ENCODE peak calls at places on chromosomes 6 and 20, in six cellular contexts. M is spleen, Z is ovary, P is K562, A is lower leg skin, C is H54. N is an unnamed sample.

GRCh38 chr6:164068533-164068932 is 654.0 kb downstream of the QKI start:
- DNase-seq in P (no peak), A (no peak), Z (no peak), C (no peak), M (no peak), N (no peak)

GRCh38 chr20:46914789-46915359 is 20.2 kb downstream of the EYA2 start:
- DNase-seq in P (no peak), M (no peak), A (no peak), C (no peak), Z (no peak), N (no peak)

GRCh38 chr6:11525468-11526155 is 11.9 kb upstream of the TMEM170B start:
- DNase-seq in M (no peak), A (peak), C (no peak), P (no peak), Z (no peak), N (no peak)

GRCh38 chr6:119986934-119987549 is 637.5 kb upstream of the MAN1A1 start:
- DNase-seq in Z (no peak), A (no peak), P (no peak), M (peak), C (no peak), N (no peak)

GRCh38 chr6:139855741-139856206 is 481.3 kb upstream of the CITED2 start:
- DNase-seq in P (no peak), Z (no peak), C (no peak), A (no peak), M (no peak), N (no peak)

GRCh38 chr20:23117738-23118137 is 31.6 kb upstream of the CD93 start:
- DNase-seq in A (no peak), Z (no peak), M (peak), P (no peak), C (no peak), N (no peak)

GRCh38 chr20:3970016-3970415 is 45.3 kb downstream of the RNF24 start:
- DNase-seq in M (no peak), P (peak), Z (no peak), A (no peak), C (no peak), N (no peak)

GRCh38 chr6:25248100-25248499 is 31.1 kb upstream of the CARMIL1 start:
- DNase-seq in P (no peak), C (peak), A (no peak), Z (no peak), M (no peak), N (no peak)

GRCh38 chr20:49521356-49521755 is 38.9 kb upstream of the KCNB1 start:
- DNase-seq in A (no peak), M (no peak), P (no peak), Z (no peak), C (no peak), N (no peak)

GRCh38 chr6:52504778-52505127 is 72.1 kb downstream of the TRAM2 start:
- DNase-seq in M (no peak), A (no peak), P (no peak), Z (no peak), C (no peak), N (peak)

GRCh38 chr20:341682-342081 is 5.2 kb upstream of the NRSN2 start:
- DNase-seq in C (no peak), P (peak), Z (no peak), A (no peak), M (no peak), N (peak)

GRCh38 chr6:21459646-21460045 is 133.9 kb upstream of the SOX4 start:
- DNase-seq in P (no peak), Z (no peak), M (no peak), A (no peak), C (no peak), N (no peak)

GRCh38 chr6:137878810-137879285 is 11.8 kb downstream of the TNFAIP3 start:
- DNase-seq in A (no peak), M (peak), Z (no peak), C (no peak), P (no peak), N (no peak)

GRCh38 chr6:50141100-50141499 is 91.4 kb upstream of the DEFB112 start:
- DNase-seq in Z (no peak), A (no peak), C (no peak), M (no peak), P (no peak), N (no peak)

GRCh38 chr6:166411721-166412151 is 29.0 kb upstream of the MPC1 start:
- DNase-seq in Z (no peak), C (no peak), P (no peak), A (no peak), M (no peak), N (no peak)

GRCh38 chr20:62009322-62009721 is 56.4 kb downstream of the TAF4 start:
- DNase-seq in A (no peak), Z (no peak), M (no peak), C (no peak), P (no peak), N (no peak)

GRCh38 chr6:33213166-33213988 is 5.1 kb downstream of the RING1 start:
- DNase-seq in C (no peak), P (no peak), A (no peak), M (peak), Z (no peak), N (no peak)

GRCh38 chr20:11891081-11891826 is 26.4 kb upstream of the BTBD3 start:
- DNase-seq in A (no peak), Z (peak), C (peak), M (peak), P (peak), N (peak)

GRCh38 chr6:10163159-10163962 is 251.5 kb downstream of the TFAP2A start:
- DNase-seq in A (peak), Z (no peak), C (no peak), M (no peak), P (no peak), N (no peak)

GRCh38 chr20:63620991-63621390 is 5.9 kb downstream of the GMEB2 start:
- DNase-seq in A (no peak), M (peak), Z (no peak), C (no peak), P (no peak), N (no peak)

GRCh38 chr20:63344616-63345327 is 16.4 kb downstream of the CHRNA4 start:
- DNase-seq in Z (no peak), P (no peak), M (peak), A (no peak), C (no peak), N (no peak)

GRCh38 chr6:4510906-4511625 is 265.1 kb upstream of the CDYL start:
- DNase-seq in A (no peak), M (no peak), Z (no peak), P (no peak), C (no peak), N (no peak)

GRCh38 chr6:116210750-116211425 is 43.0 kb downstream of the TSPYL4 start:
- DNase-seq in P (no peak), A (peak), M (no peak), Z (no peak), C (no peak), N (no peak)

GRCh38 chr20:43040427-43040826 is 149.3 kb downstream of the PTPRT start:
- DNase-seq in A (no peak), M (no peak), Z (no peak), P (peak), C (peak), N (peak)

GRCh38 chr6:111804627-111805235 is 68.5 kb downstream of the FYN start:
- DNase-seq in A (no peak), M (no peak), C (no peak), P (peak), Z (no peak), N (peak)

GRCh38 chr20:48626226-48626937 is 201.4 kb downstream of the PREX1 start:
- DNase-seq in M (peak), P (no peak), C (no peak), Z (no peak), A (no peak), N (no peak)

GRCh38 chr6:99011151-99011550 is 63.4 kb upstream of the FBXL4 start:
- DNase-seq in A (no peak), C (no peak), Z (no peak), M (no peak), P (no peak), N (no peak)

GRCh38 chr20:62342910-62343309 is 24.2 kb downstream of the LAMA5 start:
- DNase-seq in A (no peak), M (no peak), Z (no peak), P (no peak), C (no peak), N (no peak)

GRCh38 chr6:168799067-168799466 is 358.1 kb downstream of the SMOC2 start:
- DNase-seq in A (no peak), C (no peak), M (no peak), Z (no peak), P (no peak), N (no peak)

GRCh38 chr6:15365273-15365687 is 119.4 kb downstream of the JARID2 start:
- DNase-seq in Z (peak), M (peak), C (no peak), P (peak), A (peak), N (peak)

GRCh38 chr6:134029495-134030455 is 22.6 kb downstream of the SLC2A12 start:
- DNase-seq in A (no peak), Z (no peak), C (no peak), P (peak), M (no peak), N (peak)

GRCh38 chr6:14354919-14355572 is 237.5 kb downstream of the CD83 start:
- DNase-seq in M (no peak), A (peak), P (no peak), C (peak), Z (peak), N (no peak)

GRCh38 chr6:73418081-73418741 is 23.6 kb downstream of the DDX43 start:
- DNase-seq in M (no peak), A (no peak), C (no peak), Z (no peak), P (no peak), N (peak)

GRCh38 chr6:41071501-41071922 is 644 bp downstream of the OARD1 start:
- DNase-seq in C (no peak), P (no peak), Z (no peak), M (peak), A (no peak), N (no peak)
- TF ChIP-seq POLR2A in C (peak), P (no peak), Z (no peak), M (peak), A (peak), N (no peak)

GRCh38 chr6:29593199-29593598 is 8.3 kb downstream of the OR2H2 start:
- DNase-seq in P (no peak), A (no peak), C (no peak), M (no peak), Z (no peak), N (no peak)

GRCh38 chr6:29598348-29598747 is 13.4 kb downstream of the OR2H2 start:
- DNase-seq in Z (no peak), M (no peak), A (no peak), C (no peak), P (no peak), N (no peak)

GRCh38 chr6:29597184-29597583 is 12.3 kb downstream of the OR2H2 start:
- DNase-seq in A (no peak), C (no peak), Z (no peak), P (no peak), M (no peak), N (no peak)

GRCh38 chr6:29591677-29592076 is 6.8 kb downstream of the OR2H2 start:
- DNase-seq in C (no peak), M (no peak), Z (no peak), A (no peak), P (no peak), N (no peak)

DNA sequence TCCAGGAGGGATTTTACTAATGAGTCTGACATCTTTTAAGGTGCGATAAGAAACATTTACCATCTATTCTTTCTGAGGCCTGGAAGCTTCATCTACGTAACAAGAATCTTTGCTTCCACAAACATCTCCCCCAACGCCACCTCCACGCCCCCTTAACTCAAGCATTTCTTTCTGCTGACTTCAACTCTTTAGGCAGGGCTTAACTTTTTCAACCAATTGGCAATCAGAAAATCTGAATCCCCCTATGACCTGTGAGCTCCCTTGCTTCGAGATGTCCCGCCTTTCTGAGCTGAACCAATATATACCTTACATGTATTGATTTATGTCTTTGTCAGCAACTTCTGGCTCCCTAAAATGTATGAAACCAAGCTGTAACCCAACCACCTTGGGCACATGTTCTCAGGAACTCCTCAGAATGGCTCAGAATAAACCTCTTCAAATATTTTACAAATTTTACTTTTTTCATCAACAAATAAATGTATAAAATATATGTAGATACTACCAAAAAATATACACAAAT is 11.5 kb downstream of the OR2H2 start:
- DNase-seq in Z (no peak), A (no peak), P (no peak), M (no peak), C (no peak), N (no peak)
- TF ChIP-seq POLR2A in Z (no peak), A (no peak), P (no peak), M (no peak), C (no peak), N (no peak)

DNA sequence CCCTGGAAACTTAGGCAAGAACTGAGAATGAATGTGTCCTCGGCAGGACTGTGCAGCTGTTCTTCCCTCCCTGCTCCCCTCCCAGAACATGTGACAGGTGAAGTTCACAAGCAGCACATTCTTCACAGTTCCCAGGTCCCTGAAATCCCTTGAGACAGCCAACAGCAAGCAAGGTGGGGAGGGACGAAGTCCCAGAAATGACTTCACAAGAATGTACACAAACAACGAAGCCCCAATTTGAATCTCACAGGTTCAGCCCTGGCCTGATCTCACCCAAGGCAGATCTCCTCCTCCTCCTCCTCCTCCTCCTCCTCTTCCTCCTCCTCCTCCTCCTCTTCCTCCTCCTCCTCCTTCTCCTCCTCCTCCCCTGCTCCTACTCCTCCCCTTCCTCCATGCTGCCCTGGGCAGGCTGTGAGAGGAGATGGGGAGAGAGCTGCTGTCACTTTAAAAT is 32.4 kb downstream of the WRNIP1 start:
- DNase-seq in M (no peak), P (no peak), A (no peak), Z (no peak), C (no peak), N (no peak)
- TF ChIP-seq POLR2A in M (no peak), P (no peak), A (no peak), Z (no peak), C (no peak), N (no peak)

DNA sequence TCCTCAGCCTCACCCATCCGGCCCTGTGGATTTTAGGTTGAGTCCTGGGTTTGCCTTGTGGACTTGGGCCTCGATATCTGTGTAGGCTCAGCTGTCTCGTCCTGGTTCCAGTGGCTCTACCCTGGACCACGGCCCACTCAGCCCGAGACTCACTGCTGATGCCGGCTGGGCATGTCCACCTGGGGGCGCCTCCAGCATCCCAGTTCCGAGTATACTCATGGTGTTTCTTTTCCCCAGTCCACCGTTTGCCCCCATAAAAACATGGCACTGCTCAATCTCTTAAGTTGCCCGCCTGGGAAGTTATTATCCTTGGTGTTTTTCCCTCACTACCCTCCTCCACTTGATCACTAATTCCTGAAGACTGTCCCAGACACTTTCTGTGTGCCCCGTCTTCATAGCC is 99.1 kb downstream of the ARID1B start:
- DNase-seq in P (peak), M (no peak), C (no peak), A (no peak), Z (no peak), N (peak)
- TF ChIP-seq POLR2A in P (no peak), M (no peak), C (no peak), A (no peak), Z (no peak), N (no peak)

N was measured in erythroblast.